ENCODE peak calls at places on chromosomes 1 and 21, in four cellular contexts. K is colonic mucosa, G is IMR-90, Q is uterus. U is an unnamed sample. For H3K9me3, the result is how much of the 10 kb centered on the place peaks cover.

GRCh38 chr1:186768906-186769305 is 59.8 kb upstream of the PLA2G4A start:
- DNase-seq in Q (no peak), G (no peak), K (no peak), U (no peak)

GRCh38 chr21:40512590-40512989 is 334.4 kb downstream of the DSCAM start:
- DNase-seq in G (no peak), K (no peak), Q (no peak), U (no peak)

GRCh38 chr1:151970128-151970527 is 23.5 kb downstream of the S100A10 start:
- DNase-seq in Q (no peak), G (no peak), K (no peak), U (no peak)

GRCh38 chr1:12059722-12060464 is 3.2 kb upstream of the TNFRSF8 start:
- DNase-seq in K (no peak), G (no peak), Q (no peak), U (no peak)

GRCh38 chr1:245717611-245718010 is 562.8 kb downstream of the KIF26B start:
- DNase-seq in Q (no peak), K (no peak), G (no peak), U (no peak)

GRCh38 chr1:32539584-32540571 is 651 bp downstream of the ZBTB8A start:
- DNase-seq in K (peak), Q (peak), G (peak), U (no peak)

GRCh38 chr1:23461050-23461449 is 22.9 kb downstream of the ASAP3 start:
- DNase-seq in G (no peak), K (no peak), Q (no peak), U (no peak)

GRCh38 chr1:119186471-119186870 is 46.0 kb upstream of the WARS2 start:
- DNase-seq in K (no peak), Q (no peak), G (peak), U (no peak)

GRCh38 chr1:55970711-55971110 is 608.7 kb downstream of the PLPP3 start:
- DNase-seq in K (no peak), Q (no peak), G (peak), U (no peak)

GRCh38 chr1:94790670-94791069 is 29.5 kb upstream of the SLC44A3 start:
- DNase-seq in K (no peak), Q (no peak), G (no peak), U (no peak)

GRCh38 chr1:152933196-152933595 is 13.8 kb upstream of the SPRR5 start:
- DNase-seq in G (no peak), K (no peak), Q (no peak), U (no peak)

DNA sequence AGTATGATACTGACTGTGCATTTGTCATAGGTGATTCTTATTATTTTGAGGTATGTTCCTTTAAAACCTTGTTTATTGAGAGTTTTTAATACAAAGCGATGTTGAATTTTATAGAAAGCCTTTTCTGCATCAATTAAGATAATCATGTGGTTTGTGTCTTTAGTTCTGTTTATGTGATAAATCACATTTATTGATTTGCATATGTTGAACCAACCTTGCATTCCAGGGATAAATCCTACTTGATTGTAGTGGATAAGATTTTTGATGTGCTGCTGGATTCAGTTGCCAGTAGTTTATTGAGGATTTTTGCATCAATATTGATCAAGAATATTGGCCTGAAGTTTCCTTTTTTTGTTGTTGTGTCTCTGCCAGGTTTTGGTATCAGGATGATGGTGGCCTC is 158.0 kb downstream of the CENPF start:
- DNase-seq in G (no peak), Q (no peak), K (no peak), U (no peak)
- H3K9me3 ChIP-seq in G (under half), Q (under half), K (under half), U (under half)

GRCh38 chr1:154880651-154881050 is 10.6 kb upstream of the KCNN3 start:
- DNase-seq in G (no peak), Q (no peak), K (no peak), U (no peak)

GRCh38 chr1:154876842-154877369 is 6.8 kb upstream of the KCNN3 start:
- DNase-seq in K (no peak), Q (no peak), G (no peak), U (no peak)

GRCh38 chr1:154874465-154874864 is 4.4 kb upstream of the KCNN3 start:
- DNase-seq in K (no peak), G (no peak), Q (no peak), U (no peak)

GRCh38 chr1:154878371-154879355 is 8.6 kb upstream of the KCNN3 start:
- DNase-seq in K (peak), G (peak), Q (peak), U (peak)

DNA sequence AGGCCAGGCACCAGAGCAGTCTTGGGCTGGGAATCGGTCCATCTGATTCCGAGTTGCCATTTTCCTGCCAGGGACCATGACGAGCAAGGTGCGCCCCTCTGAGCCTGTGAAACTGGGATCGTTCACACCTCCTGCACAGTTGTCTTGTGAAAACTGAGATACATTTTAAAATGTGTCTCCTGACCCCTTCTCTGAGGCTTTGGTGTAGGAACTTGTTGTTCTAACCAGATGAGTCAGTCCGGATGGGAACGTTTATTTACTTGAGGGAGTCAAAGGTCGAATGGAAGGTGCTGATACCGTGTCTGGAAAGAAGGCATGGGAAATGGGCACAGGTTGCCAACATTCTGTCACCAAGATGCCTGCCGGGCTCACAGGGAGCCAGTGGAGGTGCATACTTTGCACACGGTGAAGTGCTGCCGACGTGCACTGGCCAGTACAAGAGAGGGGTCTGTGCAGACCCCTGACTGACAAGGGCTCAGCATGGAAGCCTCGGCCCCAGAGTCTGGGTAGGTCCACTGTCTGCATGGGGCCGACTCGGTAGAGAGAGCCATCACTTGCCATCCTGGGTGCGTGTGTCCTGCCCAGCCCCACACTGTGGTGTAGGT is 7.4 kb upstream of the KCNN3 start:
- DNase-seq in Q (no peak), G (peak), K (peak), U (no peak)
- H3K9me3 ChIP-seq in Q (under half), G (under half), K (under half), U (under half)

DNA sequence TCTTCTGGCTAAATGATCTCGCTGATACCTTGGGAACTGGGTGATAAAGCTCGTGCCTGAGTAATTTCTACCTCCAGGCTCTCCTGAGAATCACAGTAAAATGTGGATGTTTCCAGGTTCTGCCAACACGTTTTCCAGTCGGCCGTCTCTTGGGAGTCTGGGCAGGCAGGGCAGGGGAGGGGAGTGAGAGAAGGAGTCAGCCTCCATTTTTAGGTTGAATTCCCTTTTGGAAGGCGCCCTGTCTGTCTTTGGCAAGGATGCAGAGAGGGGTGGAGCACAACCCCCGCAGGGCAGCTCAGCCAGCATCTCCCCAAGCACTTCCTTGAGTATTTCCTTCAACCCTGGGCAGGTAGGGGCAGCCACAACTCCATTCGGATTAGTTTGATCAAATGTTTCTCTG is 15.5 kb upstream of the ACTRT2 start:
- DNase-seq in K (no peak), Q (no peak), G (no peak), U (no peak)
- H3K9me3 ChIP-seq in K (under half), Q (under half), G (half or more), U (under half)

GRCh38 chr1:170150921-170151320 is 5.2 kb downstream of the NTMT2 start:
- DNase-seq in K (no peak), Q (no peak), G (no peak), U (no peak)

GRCh38 chr1:170153417-170153816 is 7.7 kb downstream of the NTMT2 start:
- DNase-seq in Q (no peak), G (no peak), K (no peak), U (no peak)

GRCh38 chr1:170149241-170149640 is 3.5 kb downstream of the NTMT2 start:
- DNase-seq in K (no peak), G (no peak), Q (no peak), U (no peak)

GRCh38 chr1:170146861-170147260 is 1.1 kb downstream of the NTMT2 start:
- DNase-seq in Q (no peak), K (no peak), G (no peak), U (no peak)

DNA sequence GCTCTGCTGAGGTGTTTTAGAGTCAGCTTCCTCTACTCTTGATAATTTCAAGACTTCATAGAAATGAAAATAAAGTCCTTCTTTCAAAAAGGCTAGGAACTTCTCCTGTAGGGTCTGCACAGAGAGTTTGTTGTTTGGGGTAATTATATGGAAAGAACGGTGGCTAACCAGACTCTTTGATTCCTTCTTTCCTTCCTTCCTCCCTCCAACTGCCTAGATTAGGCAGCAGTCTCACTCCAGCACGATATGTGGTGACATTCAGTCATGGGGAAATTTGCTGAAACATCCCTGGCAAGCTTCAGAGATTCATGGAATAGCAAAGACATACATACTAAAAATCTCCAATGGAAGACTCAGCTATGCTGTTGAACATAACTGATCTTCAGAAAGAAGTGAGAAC is 4.2 kb downstream of the NTMT2 start:
- DNase-seq in G (no peak), Q (no peak), K (no peak), U (no peak)
- H3K9me3 ChIP-seq in G (under half), Q (under half), K (under half), U (under half)